ENCODE peak calls at places on chromosomes 3 and 15, in six cellular contexts. One of them, this sample, is unnamed.

GRCh38 chr3:169542347-169542751 is 121.2 kb downstream of the MECOM start:
- DNase-seq in breast epithelium: no peak
- DNase-seq in mammary epithelial cell: no peak
- DNase-seq in IMR-90: no peak
- DNase-seq in neural progenitor cell: no peak
- DNase-seq in Peyer's patch: no peak
- DNase-seq in this sample: no peak

GRCh38 chr3:49456417-49456816 is 13.7 kb upstream of the DAG1 start:
- DNase-seq in breast epithelium: no peak
- DNase-seq in mammary epithelial cell: no peak
- DNase-seq in IMR-90: peak
- DNase-seq in neural progenitor cell: no peak
- DNase-seq in Peyer's patch: no peak
- DNase-seq in this sample: no peak

GRCh38 chr3:129346690-129347440 is 68.2 kb downstream of the HMCES start:
- DNase-seq in breast epithelium: no peak
- DNase-seq in mammary epithelial cell: no peak
- DNase-seq in IMR-90: no peak
- DNase-seq in neural progenitor cell: no peak
- DNase-seq in Peyer's patch: no peak
- DNase-seq in this sample: no peak

GRCh38 chr3:69009559-69010410 is 3.7 kb downstream of the EOGT start:
- DNase-seq in breast epithelium: no peak
- DNase-seq in mammary epithelial cell: peak
- DNase-seq in IMR-90: peak
- DNase-seq in neural progenitor cell: peak
- DNase-seq in Peyer's patch: no peak
- DNase-seq in this sample: no peak

GRCh38 chr3:140206196-140207040 is 271.4 kb downstream of the CLSTN2 start:
- DNase-seq in breast epithelium: no peak
- DNase-seq in mammary epithelial cell: peak
- DNase-seq in IMR-90: peak
- DNase-seq in neural progenitor cell: peak
- DNase-seq in Peyer's patch: no peak
- DNase-seq in this sample: no peak

GRCh38 chr3:150371741-150372254 is 36.3 kb upstream of the TSC22D2 start:
- DNase-seq in breast epithelium: no peak
- DNase-seq in mammary epithelial cell: peak
- DNase-seq in IMR-90: peak
- DNase-seq in neural progenitor cell: peak
- DNase-seq in Peyer's patch: no peak
- DNase-seq in this sample: no peak

GRCh38 chr15:42194502-42194901 is 13.6 kb downstream of the VPS39 start:
- DNase-seq in breast epithelium: no peak
- DNase-seq in mammary epithelial cell: peak
- DNase-seq in IMR-90: peak
- DNase-seq in neural progenitor cell: no peak
- DNase-seq in Peyer's patch: no peak
- DNase-seq in this sample: no peak

GRCh38 chr3:196207833-196208607 is 3.2 kb downstream of the ZDHHC19 start:
- DNase-seq in breast epithelium: no peak
- DNase-seq in mammary epithelial cell: peak
- DNase-seq in IMR-90: no peak
- DNase-seq in neural progenitor cell: peak
- DNase-seq in Peyer's patch: peak
- DNase-seq in this sample: no peak

GRCh38 chr3:132047209-132047608 is 12.4 kb upstream of the CPNE4 start:
- DNase-seq in breast epithelium: no peak
- DNase-seq in mammary epithelial cell: no peak
- DNase-seq in IMR-90: no peak
- DNase-seq in neural progenitor cell: no peak
- DNase-seq in Peyer's patch: no peak
- DNase-seq in this sample: no peak

GRCh38 chr15:85129881-85130280 is 148.2 kb downstream of the PDE8A start:
- DNase-seq in breast epithelium: no peak
- DNase-seq in mammary epithelial cell: no peak
- DNase-seq in IMR-90: no peak
- DNase-seq in neural progenitor cell: no peak
- DNase-seq in Peyer's patch: no peak
- DNase-seq in this sample: no peak

GRCh38 chr3:168213920-168214319 is 118.2 kb upstream of the GOLIM4 start:
- DNase-seq in breast epithelium: no peak
- DNase-seq in mammary epithelial cell: no peak
- DNase-seq in IMR-90: no peak
- DNase-seq in neural progenitor cell: no peak
- DNase-seq in Peyer's patch: no peak
- DNase-seq in this sample: no peak

GRCh38 chr3:150528359-150528797 is 17.9 kb downstream of the SERP1 start:
- DNase-seq in breast epithelium: no peak
- DNase-seq in mammary epithelial cell: no peak
- DNase-seq in IMR-90: peak
- DNase-seq in neural progenitor cell: no peak
- DNase-seq in Peyer's patch: no peak
- DNase-seq in this sample: no peak

GRCh38 chr15:30978328-30978727 is 13.1 kb downstream of the MTMR10 start:
- DNase-seq in breast epithelium: no peak
- DNase-seq in mammary epithelial cell: no peak
- DNase-seq in IMR-90: no peak
- DNase-seq in neural progenitor cell: no peak
- DNase-seq in Peyer's patch: no peak
- DNase-seq in this sample: no peak

GRCh38 chr15:52102468-52102867 is 10.1 kb downstream of the BCL2L10 start:
- DNase-seq in breast epithelium: no peak
- DNase-seq in mammary epithelial cell: no peak
- DNase-seq in IMR-90: peak
- DNase-seq in neural progenitor cell: no peak
- DNase-seq in Peyer's patch: no peak
- DNase-seq in this sample: no peak

GRCh38 chr3:130255442-130255841 is 90.0 kb upstream of the COL6A5 start:
- DNase-seq in breast epithelium: no peak
- DNase-seq in mammary epithelial cell: no peak
- DNase-seq in IMR-90: no peak
- DNase-seq in neural progenitor cell: no peak
- DNase-seq in Peyer's patch: no peak
- DNase-seq in this sample: no peak

GRCh38 chr15:65069179-65069578 is 1.4 kb upstream of the RASL12 start:
- DNase-seq in breast epithelium: no peak
- DNase-seq in mammary epithelial cell: no peak
- DNase-seq in IMR-90: peak
- DNase-seq in neural progenitor cell: no peak
- DNase-seq in Peyer's patch: no peak
- DNase-seq in this sample: no peak

GRCh38 chr3:63595221-63595620 is 57.3 kb upstream of the SNTN start:
- DNase-seq in breast epithelium: no peak
- DNase-seq in mammary epithelial cell: no peak
- DNase-seq in IMR-90: no peak
- DNase-seq in neural progenitor cell: peak
- DNase-seq in Peyer's patch: no peak
- DNase-seq in this sample: no peak

GRCh38 chr15:62895905-62896316 is 146.6 kb upstream of the TPM1 start:
- DNase-seq in breast epithelium: no peak
- DNase-seq in mammary epithelial cell: peak
- DNase-seq in IMR-90: peak
- DNase-seq in neural progenitor cell: no peak
- DNase-seq in Peyer's patch: no peak
- DNase-seq in this sample: no peak

GRCh38 chr15:62897634-62898033 is 144.9 kb upstream of the TPM1 start:
- DNase-seq in breast epithelium: no peak
- DNase-seq in mammary epithelial cell: no peak
- DNase-seq in IMR-90: no peak
- DNase-seq in neural progenitor cell: no peak
- DNase-seq in Peyer's patch: no peak
- DNase-seq in this sample: no peak

GRCh38 chr15:62895139-62895866 is 147.2 kb upstream of the TPM1 start:
- DNase-seq in breast epithelium: no peak
- DNase-seq in mammary epithelial cell: peak
- DNase-seq in IMR-90: peak
- DNase-seq in neural progenitor cell: no peak
- DNase-seq in Peyer's patch: no peak
- DNase-seq in this sample: no peak

GRCh38 chr15:62896380-62896866 is 146.1 kb upstream of the TPM1 start:
- DNase-seq in breast epithelium: no peak
- DNase-seq in mammary epithelial cell: peak
- DNase-seq in IMR-90: no peak
- DNase-seq in neural progenitor cell: no peak
- DNase-seq in Peyer's patch: no peak
- DNase-seq in this sample: no peak

DNA sequence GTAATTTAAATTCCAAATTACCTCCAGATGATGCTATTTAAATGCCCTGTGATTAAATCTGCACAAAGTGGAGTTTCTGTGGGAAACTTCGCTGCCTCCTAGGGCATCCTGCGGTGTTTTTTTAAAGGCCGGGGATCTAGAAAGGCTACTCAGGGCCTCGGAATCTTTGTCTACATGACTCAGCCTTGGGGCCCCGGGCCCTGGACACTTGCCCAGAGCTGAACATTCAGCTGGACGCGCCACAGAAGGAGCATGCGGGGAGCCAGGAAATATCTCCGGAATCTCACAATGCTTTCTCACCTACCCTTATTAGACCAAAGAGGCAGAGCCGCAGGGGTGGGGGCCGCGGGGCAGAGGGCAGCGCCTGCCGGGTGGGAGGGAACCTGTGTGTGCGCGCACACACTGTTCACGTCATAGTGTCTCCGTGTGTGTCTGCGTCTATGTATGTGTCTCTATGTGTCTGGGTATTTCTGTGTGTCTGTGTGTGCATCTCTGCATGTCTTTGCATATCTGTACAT is 145.5 kb upstream of the TPM1 start:
- DNase-seq in breast epithelium: peak
- DNase-seq in mammary epithelial cell: peak
- DNase-seq in IMR-90: peak
- DNase-seq in neural progenitor cell: peak
- DNase-seq in Peyer's patch: peak
- DNase-seq in this sample: no peak
- H3K4me3 ChIP-seq in breast epithelium: no peak
- H3K4me3 ChIP-seq in mammary epithelial cell: no peak
- H3K4me3 ChIP-seq in IMR-90: peak
- H3K4me3 ChIP-seq in neural progenitor cell: no peak
- H3K4me3 ChIP-seq in Peyer's patch: no peak
- H3K4me3 ChIP-seq in this sample: no peak

DNA sequence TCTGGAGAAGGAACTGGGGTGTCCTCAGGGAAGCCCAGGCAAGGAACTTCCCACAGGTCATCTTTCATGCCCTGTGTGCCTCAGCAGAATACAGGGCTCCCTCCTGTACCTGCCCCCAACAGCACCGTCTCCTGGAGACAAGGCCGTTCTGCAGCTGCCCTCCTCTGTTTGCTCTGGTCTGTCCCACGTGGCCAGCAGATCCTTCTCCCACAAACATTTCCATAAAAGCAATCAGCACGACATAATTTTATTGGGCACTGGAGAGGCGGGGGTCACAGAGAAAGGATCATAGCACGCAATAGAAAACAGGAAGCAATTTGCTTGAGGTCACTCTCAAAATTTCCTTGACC is 29.5 kb downstream of the STARD5 start:
- DNase-seq in breast epithelium: no peak
- DNase-seq in mammary epithelial cell: no peak
- DNase-seq in IMR-90: no peak
- DNase-seq in neural progenitor cell: no peak
- DNase-seq in Peyer's patch: no peak
- DNase-seq in this sample: no peak
- TF ChIP-seq CTCF in breast epithelium: no peak
- TF ChIP-seq CTCF in mammary epithelial cell: no peak
- TF ChIP-seq CTCF in IMR-90: no peak
- TF ChIP-seq CTCF in neural progenitor cell: peak
- TF ChIP-seq CTCF in Peyer's patch: no peak
- TF ChIP-seq CTCF in this sample: peak

GRCh38 chr3:172708905-172709775 is 1.7 kb downstream of the NCEH1 start:
- DNase-seq in breast epithelium: no peak
- DNase-seq in mammary epithelial cell: peak
- DNase-seq in IMR-90: peak
- DNase-seq in neural progenitor cell: no peak
- DNase-seq in Peyer's patch: no peak
- DNase-seq in this sample: no peak
- H3K4me3 ChIP-seq in breast epithelium: peak
- H3K4me3 ChIP-seq in mammary epithelial cell: peak
- H3K4me3 ChIP-seq in IMR-90: peak
- H3K4me3 ChIP-seq in neural progenitor cell: peak
- H3K4me3 ChIP-seq in Peyer's patch: no peak
- H3K4me3 ChIP-seq in this sample: no peak

DNA sequence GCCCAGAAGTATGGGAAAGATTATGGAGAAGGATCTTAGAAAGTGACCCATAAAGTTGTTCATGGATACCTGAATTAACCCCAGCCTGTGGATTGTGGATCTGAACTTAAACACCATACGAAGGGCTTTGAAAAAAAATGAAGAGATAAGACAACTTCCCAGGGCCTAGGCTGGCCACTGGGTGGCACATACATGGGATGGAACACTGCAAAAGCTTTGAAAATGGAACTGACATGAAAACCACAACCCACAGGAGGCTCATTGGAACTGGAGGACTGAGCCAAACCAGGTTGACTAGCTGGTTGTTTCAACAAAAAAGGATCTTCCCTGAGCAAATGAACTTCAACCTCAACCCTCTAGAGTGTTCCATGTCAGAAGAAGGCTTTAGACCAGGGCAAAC is 34.5 kb downstream of the FMN1 start:
- DNase-seq in breast epithelium: no peak
- DNase-seq in mammary epithelial cell: no peak
- DNase-seq in IMR-90: no peak
- DNase-seq in neural progenitor cell: no peak
- DNase-seq in Peyer's patch: no peak
- DNase-seq in this sample: no peak
- TF ChIP-seq CTCF in breast epithelium: no peak
- TF ChIP-seq CTCF in mammary epithelial cell: no peak
- TF ChIP-seq CTCF in IMR-90: no peak
- TF ChIP-seq CTCF in neural progenitor cell: peak
- TF ChIP-seq CTCF in Peyer's patch: no peak
- TF ChIP-seq CTCF in this sample: peak

DNA sequence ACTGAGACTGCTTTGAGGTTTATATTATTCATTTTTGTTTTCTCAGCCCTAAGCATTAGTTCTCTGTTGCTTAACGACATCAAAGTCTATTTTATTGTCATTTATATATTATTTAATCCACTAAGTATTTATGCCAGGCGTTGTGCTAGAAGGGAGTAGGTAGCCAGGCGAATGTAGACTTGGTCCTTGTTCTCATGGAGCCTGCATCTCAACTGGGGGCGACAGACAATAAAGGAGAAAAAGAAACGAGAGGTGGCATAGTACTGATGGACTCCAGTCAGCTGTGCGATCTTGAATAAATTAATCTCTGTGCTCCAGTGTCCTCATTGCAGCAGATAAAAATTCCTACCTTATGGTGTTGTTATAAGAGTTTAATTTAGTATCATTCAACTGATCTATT is 49.7 kb downstream of the ETV5 start:
- DNase-seq in breast epithelium: no peak
- DNase-seq in mammary epithelial cell: no peak
- DNase-seq in IMR-90: no peak
- DNase-seq in neural progenitor cell: no peak
- DNase-seq in Peyer's patch: no peak
- DNase-seq in this sample: no peak
- H3K4me3 ChIP-seq in breast epithelium: no peak
- H3K4me3 ChIP-seq in mammary epithelial cell: no peak
- H3K4me3 ChIP-seq in IMR-90: no peak
- H3K4me3 ChIP-seq in neural progenitor cell: no peak
- H3K4me3 ChIP-seq in Peyer's patch: no peak
- H3K4me3 ChIP-seq in this sample: no peak

DNA sequence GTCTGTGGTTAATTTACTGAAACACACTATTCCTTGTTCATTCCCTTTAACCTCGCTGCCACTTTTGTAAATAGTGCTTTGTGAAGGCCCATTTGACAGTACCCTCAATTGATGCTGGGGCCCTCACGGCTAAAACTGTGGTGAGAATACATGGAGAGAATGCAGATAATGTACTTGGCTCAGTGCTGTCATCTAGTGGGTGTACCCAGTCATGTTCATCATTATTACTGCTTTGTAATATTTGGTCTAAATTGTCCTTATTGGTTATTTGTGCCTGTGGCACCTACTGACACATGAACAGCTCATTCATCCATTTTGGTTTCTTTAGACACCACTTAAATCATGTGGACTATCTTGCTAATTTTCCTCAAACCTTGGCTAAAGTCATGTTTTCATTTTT is 543.6 kb downstream of the EDEM1 start:
- DNase-seq in breast epithelium: no peak
- DNase-seq in mammary epithelial cell: no peak
- DNase-seq in IMR-90: no peak
- DNase-seq in neural progenitor cell: no peak
- DNase-seq in Peyer's patch: no peak
- DNase-seq in this sample: no peak
- TF ChIP-seq CTCF in breast epithelium: no peak
- TF ChIP-seq CTCF in mammary epithelial cell: no peak
- TF ChIP-seq CTCF in IMR-90: no peak
- TF ChIP-seq CTCF in neural progenitor cell: peak
- TF ChIP-seq CTCF in Peyer's patch: no peak
- TF ChIP-seq CTCF in this sample: peak